ENCODE peak calls at places on chromosomes 5 and 9, in four cellular contexts. S, K, L and I are unnamed samples.

GRCh38 chr9:114150608-114151007 is 4.7 kb upstream of the COL27A1 start:
- DNase-seq in S (no peak), K (no peak), L (no peak), I (no peak)

GRCh38 chr5:159887050-159887449 is 29.2 kb upstream of the ADRA1B start:
- DNase-seq in S (no peak), K (no peak), L (no peak), I (no peak)

GRCh38 chr5:966941-967340 is 41.7 kb upstream of the NKD2 start:
- DNase-seq in S (no peak), K (no peak), L (no peak), I (no peak)

GRCh38 chr5:112491257-112491656 is 72.2 kb upstream of the EPB41L4A start:
- DNase-seq in S (no peak), K (no peak), L (no peak), I (no peak)

GRCh38 chr5:151037561-151038291 is 17.3 kb downstream of the GPX3 start:
- DNase-seq in S (no peak), K (no peak), L (no peak), I (no peak)

GRCh38 chr5:94908889-94909480 is 290.5 kb downstream of the SLF1 start:
- DNase-seq in S (no peak), K (peak; percentile 11), L (no peak), I (no peak)

GRCh38 chr9:37760416-37761165 is 7.0 kb downstream of the TRMT10B start:
- DNase-seq in S (no peak), K (no peak), L (no peak), I (no peak)

GRCh38 chr5:157451806-157452205 is 8.2 kb upstream of the NIPAL4 start:
- DNase-seq in S (no peak), K (no peak), L (no peak), I (no peak)

GRCh38 chr9:78215706-78216105 is 20.2 kb upstream of the CEP78 start:
- DNase-seq in S (no peak), K (no peak), L (no peak), I (no peak)

GRCh38 chr9:77959803-77960202 is 71.8 kb downstream of the GNAQ start:
- DNase-seq in S (no peak), K (no peak), L (no peak), I (no peak)

GRCh38 chr5:161299053-161299452 is 247.5 kb downstream of the GABRB2 start:
- DNase-seq in S (no peak), K (no peak), L (no peak), I (no peak)

GRCh38 chr5:81393783-81394718 is at the start of gene ACOT12:
- DNase-seq in S (no peak), K (peak; percentile 32), L (peak; percentile 16), I (no peak)

GRCh38 chr9:4796988-4797956 is 4.5 kb downstream of the RCL1 start:
- DNase-seq in S (no peak), K (no peak), L (no peak), I (no peak)

GRCh38 chr9:128411373-128412119 is 9.1 kb upstream of the CERCAM start:
- DNase-seq in S (no peak), K (no peak), L (no peak), I (no peak)

GRCh38 chr9:72473474-72474241 is 47.8 kb upstream of the TMC1 start:
- DNase-seq in S (no peak), K (no peak), L (no peak), I (no peak)

GRCh38 chr5:32223972-32224608 is 50.0 kb upstream of the GOLPH3 start:
- DNase-seq in S (no peak), K (no peak), L (no peak), I (no peak)